ENCODE peak calls at places on chromosomes 12 and 14, in five cellular contexts. J, W, L, E and X are unnamed samples.

GRCh38 chr12:65533177-65533883 is 254.8 kb downstream of the MSRB3 start:
- DNase-seq in W (no peak), E (no peak), J (no peak), L (no peak), X (no peak)

GRCh38 chr12:121285856-121286255 is 10.7 kb downstream of the CAMKK2 start:
- DNase-seq in W (no peak), L (no peak), J (no peak), E (no peak), X (no peak)

GRCh38 chr12:68831272-68831671 is 23.3 kb downstream of the MDM2 start:
- DNase-seq in J (no peak), L (no peak), W (no peak), E (no peak), X (no peak)

GRCh38 chr12:114163766-114164165 is 197.6 kb upstream of the RBM19 start:
- DNase-seq in E (peak), W (no peak), J (no peak), L (no peak), X (no peak)

GRCh38 chr14:50318031-50318626 is 6.0 kb downstream of the DMAC2L start:
- DNase-seq in J (no peak), E (peak), L (no peak), W (no peak), X (no peak)

GRCh38 chr14:95095991-95096390 is 61.3 kb downstream of the DICER1 start:
- DNase-seq in W (no peak), L (no peak), J (no peak), E (no peak), X (no peak)

GRCh38 chr14:103313704-103314103 is 20.3 kb upstream of the EIF5 start:
- DNase-seq in E (no peak), J (no peak), L (no peak), W (no peak), X (no peak)

GRCh38 chr12:42791399-42791798 is 201.9 kb upstream of the PRICKLE1 start:
- DNase-seq in W (no peak), E (no peak), L (no peak), J (no peak), X (no peak)

GRCh38 chr12:66111605-66112004 is 18.9 kb downstream of the LLPH start:
- DNase-seq in L (no peak), W (no peak), E (no peak), J (no peak), X (no peak)

GRCh38 chr12:57620936-57621496 is 9.8 kb downstream of the ARHGEF25 start:
- DNase-seq in W (no peak), J (no peak), E (no peak), L (no peak), X (no peak)

GRCh38 chr14:35161231-35161630 is 38.9 kb downstream of the PRORP start:
- DNase-seq in L (no peak), J (no peak), W (no peak), E (peak), X (no peak)

GRCh38 chr14:37197421-37198272 is at the start of gene MIPOL1:
- DNase-seq in L (peak), J (peak), E (peak), W (peak), X (peak)

GRCh38 chr12:98733667-98734350 is 88.7 kb downstream of the APAF1 start:
- DNase-seq in J (no peak), L (no peak), W (no peak), E (no peak), X (no peak)

GRCh38 chr14:61567838-61568571 is 127.3 kb upstream of the HIF1A start:
- DNase-seq in L (no peak), W (no peak), J (no peak), E (no peak), X (no peak)

GRCh38 chr14:52954346-52955214 is 3.7 kb upstream of the FERMT2 start:
- DNase-seq in W (no peak), L (no peak), J (no peak), E (no peak), X (no peak)

GRCh38 chr14:101844219-101844618 is 82.7 kb downstream of the PPP2R5C start:
- DNase-seq in W (no peak), E (no peak), J (no peak), L (no peak), X (no peak)

GRCh38 chr12:25197608-25198007 is 2.6 kb downstream of the ETFRF1 start:
- DNase-seq in E (no peak), L (no peak), W (no peak), J (no peak), X (no peak)

GRCh38 chr12:100858658-100859057 is 64.1 kb downstream of the ANO4 start:
- DNase-seq in J (no peak), L (no peak), W (no peak), E (no peak), X (no peak)

GRCh38 chr12:1350055-1350933 is 244.1 kb downstream of the FBXL14 start:
- DNase-seq in W (no peak), E (peak), L (no peak), J (no peak), X (no peak)

GRCh38 chr12:96648941-96649340 is 159.6 kb downstream of the CFAP54 start:
- DNase-seq in E (no peak), W (no peak), J (no peak), L (no peak), X (no peak)

GRCh38 chr14:59482471-59483331 is 1.5 kb downstream of the L3HYPDH start:
- DNase-seq in J (peak), E (peak), W (no peak), L (peak), X (no peak)

GRCh38 chr12:82695531-82695930 is 8.8 kb downstream of the TMTC2 start:
- DNase-seq in J (no peak), L (no peak), E (no peak), W (no peak), X (no peak)

GRCh38 chr14:102944448-102945330 is 22.2 kb downstream of the AMN start:
- DNase-seq in W (peak), E (no peak), J (no peak), L (no peak), X (no peak)

GRCh38 chr12:113222730-113223531 is 1.7 kb downstream of the TPCN1 start:
- DNase-seq in J (peak), L (peak), W (peak), E (peak), X (peak)

GRCh38 chr12:42584539-42585174 is 4.9 kb downstream of the PRICKLE1 start:
- DNase-seq in E (no peak), L (no peak), J (no peak), W (no peak), X (no peak)

GRCh38 chr12:25701290-25701689 is 148.2 kb upstream of the LMNTD1 start:
- DNase-seq in W (no peak), E (peak), L (no peak), J (no peak), X (no peak)

GRCh38 chr12:117641885-117642284 is 280.5 kb upstream of the NOS1 start:
- DNase-seq in E (no peak), J (no peak), L (no peak), W (no peak), X (no peak)

GRCh38 chr12:127881371-127882140 is 385.4 kb upstream of the TMEM132C start:
- DNase-seq in W (no peak), J (no peak), L (no peak), E (no peak), X (no peak)

GRCh38 chr12:75666126-75666979 is 154.9 kb upstream of the KRR1 start:
- DNase-seq in W (no peak), L (no peak), E (peak), J (no peak), X (no peak)

GRCh38 chr14:103315368-103315911 is 18.6 kb upstream of the EIF5 start:
- DNase-seq in L (no peak), J (peak), W (no peak), E (no peak), X (no peak)

GRCh38 chr14:68864301-68864810 is 71.5 kb upstream of the ZFP36L1 start:
- DNase-seq in J (no peak), W (no peak), L (no peak), E (no peak), X (no peak)

GRCh38 chr12:59084758-59085383 is 164.6 kb upstream of the LRIG3 start:
- DNase-seq in L (peak), E (no peak), J (peak), W (no peak), X (no peak)

GRCh38 chr12:42468341-42468821 is 121.2 kb downstream of the PRICKLE1 start:
- DNase-seq in W (no peak), L (no peak), J (peak), E (no peak), X (no peak)

GRCh38 chr12:132396657-132397056 is 67.3 kb upstream of the GALNT9 start:
- DNase-seq in L (no peak), E (no peak), W (no peak), J (no peak), X (no peak)

GRCh38 chr14:73789996-73790581 is 61.5 kb upstream of the PTGR2 start:
- DNase-seq in J (peak), E (no peak), W (no peak), L (peak), X (peak)

GRCh38 chr12:92030618-92031017 is 115.0 kb downstream of the BTG1 start:
- DNase-seq in W (no peak), J (peak), E (no peak), L (peak), X (peak)

GRCh38 chr14:91281346-91281745 is 36.8 kb upstream of the GPR68 start:
- DNase-seq in E (no peak), W (no peak), L (no peak), J (no peak), X (no peak)
- TF ChIP-seq POLR2A in E (no peak), W (no peak), L (no peak), J (no peak), X (no peak)

GRCh38 chr12:67442347-67442841 is 173.2 kb downstream of the CAND1 start:
- DNase-seq in L (peak), J (no peak), W (no peak), E (no peak), X (no peak)
- H3K4me3 ChIP-seq in L (no peak), J (no peak), W (no peak), E (no peak), X (no peak)

DNA sequence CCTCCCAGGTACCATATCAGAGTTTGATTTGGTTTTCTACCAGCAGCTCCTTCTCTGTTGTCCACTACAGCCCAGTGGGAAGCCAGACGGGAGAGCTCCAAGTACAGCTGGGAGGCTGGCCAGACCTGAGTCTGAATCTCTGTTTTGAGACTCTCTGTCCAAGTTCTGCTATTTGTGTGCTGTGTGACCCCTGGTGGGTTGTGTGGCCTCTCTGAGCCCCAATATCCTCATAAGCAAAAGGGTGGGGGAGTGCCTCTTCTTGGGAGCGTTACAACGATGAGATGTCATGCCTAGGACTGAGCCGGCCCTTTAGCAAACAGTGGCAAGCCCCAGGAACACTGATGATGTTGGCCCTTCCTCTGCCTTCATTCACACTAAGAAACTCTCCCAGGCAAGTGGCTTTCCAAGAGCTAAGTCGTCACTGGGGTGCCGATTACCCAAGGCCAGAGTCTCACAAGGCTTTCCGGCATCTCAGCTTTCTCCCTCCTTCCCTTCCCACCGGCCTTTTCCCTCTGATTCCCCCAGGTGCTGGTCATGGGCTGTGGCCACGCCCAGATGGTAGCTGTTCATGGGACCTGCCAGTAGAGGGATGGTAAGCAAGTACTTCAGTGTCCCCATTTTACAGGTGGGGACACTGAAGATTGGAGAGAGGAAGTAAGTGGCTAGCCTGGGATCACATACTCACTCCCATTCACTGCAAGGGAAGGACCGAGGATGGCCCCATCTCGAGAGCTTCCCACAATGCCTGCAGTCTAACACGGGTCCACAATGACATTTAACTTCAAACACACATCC is 47.7 kb downstream of the BCL11B start:
- DNase-seq in W (no peak), L (no peak), J (no peak), E (peak), X (no peak)
- TF ChIP-seq CTCF in W (no peak), L (no peak), J (no peak), E (no peak), X (no peak)

GRCh38 chr12:104059963-104060362 is 4.4 kb upstream of the HCFC2 start:
- DNase-seq in W (no peak), L (no peak), E (no peak), J (no peak), X (no peak)

GRCh38 chr12:104063712-104064030 is 660 bp upstream of the HCFC2 start:
- DNase-seq in J (no peak), E (no peak), L (peak), W (no peak), X (no peak)

GRCh38 chr12:104060791-104061190 is 3.5 kb upstream of the HCFC2 start:
- DNase-seq in J (no peak), L (no peak), E (no peak), W (no peak), X (no peak)

GRCh38 chr12:104064842-104065441 is 611 bp downstream of the HCFC2 start:
- DNase-seq in E (peak), W (no peak), L (peak), J (no peak), X (peak)

DNA sequence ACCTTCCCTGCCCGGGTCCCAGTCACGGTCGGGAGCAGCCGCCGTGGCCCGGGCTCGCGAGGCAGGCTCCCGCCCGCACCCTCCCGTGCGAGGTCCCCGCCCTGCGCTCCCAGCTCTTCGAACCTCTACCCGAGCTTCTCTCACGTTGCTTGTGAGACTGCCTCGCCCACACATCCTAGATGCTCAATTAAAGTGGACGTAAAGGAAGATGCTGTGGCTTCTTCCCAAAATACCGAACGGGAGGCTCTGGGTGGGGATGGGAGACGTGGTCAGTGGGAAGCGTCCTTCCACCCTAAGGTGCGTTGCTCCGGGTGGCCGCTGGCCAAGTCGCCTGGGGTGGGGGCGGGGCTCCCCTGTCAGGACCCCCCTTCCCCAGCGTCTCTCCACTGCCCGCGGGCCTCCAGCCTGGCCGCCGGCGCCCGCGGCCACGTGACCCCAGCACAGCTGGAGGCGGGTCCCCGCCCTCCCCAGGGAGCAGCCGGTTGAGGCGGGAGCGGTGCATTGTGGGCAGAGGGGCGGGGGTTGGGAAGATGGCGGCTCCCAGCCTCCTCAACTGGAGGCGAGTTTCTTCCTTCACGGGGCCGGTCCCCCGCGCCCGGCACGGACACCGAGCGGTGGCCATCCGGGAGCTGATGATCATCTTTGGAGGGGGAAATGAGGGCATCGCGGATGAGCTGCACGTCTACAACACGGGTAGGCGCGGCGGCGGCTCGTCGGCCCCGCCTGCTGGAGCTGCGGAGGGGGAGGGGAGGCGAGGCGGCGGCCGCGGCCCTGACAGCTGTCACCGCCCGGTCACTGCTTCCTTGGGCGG is at the start of gene HCFC2:
- DNase-seq in E (peak), J (peak), L (peak), W (peak), X (peak)
- TF ChIP-seq POLR2A in E (peak), J (peak), L (peak), W (peak), X (no peak)

GRCh38 chr12:12265035-12265434 is 1.8 kb downstream of the LRP6 start:
- DNase-seq in W (no peak), J (no peak), L (no peak), E (no peak), X (no peak)
- H3K4me3 ChIP-seq in W (peak), J (peak), L (peak), E (peak), X (no peak)

GRCh38 chr12:94793191-94793595 is 142.8 kb upstream of the TMCC3 start:
- DNase-seq in W (no peak), L (no peak), E (no peak), J (no peak), X (no peak)

GRCh38 chr12:94792690-94793089 is 142.3 kb upstream of the TMCC3 start:
- DNase-seq in J (peak), W (no peak), L (no peak), E (no peak), X (no peak)

GRCh38 chr12:94795053-94795452 is 144.7 kb upstream of the TMCC3 start:
- DNase-seq in E (no peak), W (no peak), L (no peak), J (no peak), X (no peak)

GRCh38 chr12:94798107-94798506 is 147.8 kb upstream of the TMCC3 start:
- DNase-seq in E (no peak), L (no peak), W (no peak), J (no peak), X (no peak)

DNA sequence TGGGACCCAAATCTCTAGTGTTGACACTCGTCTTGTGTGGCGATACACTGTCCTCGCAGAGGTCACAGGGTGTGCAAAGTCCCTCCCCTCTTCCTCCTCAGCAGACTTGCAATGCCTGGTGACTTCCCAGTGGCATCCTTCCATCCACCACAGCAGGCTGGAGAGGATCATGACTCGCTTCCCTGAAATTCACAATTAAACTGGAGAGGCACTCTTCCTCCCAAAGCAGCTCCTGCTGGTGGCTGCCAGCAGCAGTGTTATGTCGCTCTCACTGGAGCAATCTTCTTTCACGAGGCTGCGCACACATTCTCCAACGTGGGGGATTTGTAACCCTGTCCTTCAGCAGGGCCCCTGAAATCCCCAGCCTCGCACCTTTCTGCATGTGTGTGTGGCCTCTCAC is 145.2 kb upstream of the TMCC3 start:
- DNase-seq in J (peak), W (no peak), E (peak), L (no peak), X (no peak)
- TF ChIP-seq CTCF in J (no peak), W (no peak), E (no peak), L (no peak), X (no peak)